ENCODE peak calls at places on chromosomes 4 and X, in seven cellular contexts. Y is iris pigment epithelial cell, K is mucosa of gallbladder, W is NCI-H187, J is progenitor cell of endocrine pancreas, T is gastrocnemius medialis, E is amygdala. V is an unnamed sample.

GRCh38 chr4:149409186-149410056 is 406.2 kb downstream of the IQCM start:
- DNase-seq in T (no peak), W (no peak), Y (peak; percentile 53), K (no peak), E (no peak), J (no peak), V (no peak)

GRCh38 chrX:17621566-17622270 is 115.6 kb upstream of the SCML1 start:
- DNase-seq in J (no peak), T (no peak), W (no peak), Y (no peak), K (no peak), E (no peak), V (no peak)

GRCh38 chr4:1207603-1208265 is 35.4 kb upstream of the SPON2 start:
- DNase-seq in T (no peak), J (no peak), Y (peak; percentile 76), E (no peak), K (peak; percentile 65), W (no peak), V (no peak)

GRCh38 chrX:7115557-7115956 is 32.0 kb upstream of the STS start:
- DNase-seq in T (no peak), E (no peak), K (no peak), W (no peak), J (no peak), Y (no peak), V (no peak)

GRCh38 chr4:22897520-22898108 is 204.9 kb downstream of the GBA3 start:
- DNase-seq in T (no peak), Y (peak; percentile 16), E (no peak), K (no peak), W (no peak), J (peak; percentile 31), V (no peak)

GRCh38 chr4:133320576-133321170 is 171.6 kb downstream of the PCDH10 start:
- DNase-seq in E (no peak), K (no peak), Y (peak; percentile 40), J (no peak), W (no peak), T (no peak), V (no peak)

GRCh38 chrX:68461541-68461940 is 28.2 kb upstream of the OPHN1 start:
- DNase-seq in W (no peak), J (no peak), Y (no peak), K (no peak), T (no peak), E (no peak), V (no peak)

GRCh38 chrX:44246826-44247225 is 96.6 kb downstream of the EFHC2 start:
- DNase-seq in T (no peak), Y (no peak), E (no peak), W (no peak), K (no peak), J (no peak), V (no peak)

GRCh38 chrX:120677017-120677652 is 47.3 kb upstream of the C1GALT1C1 start:
- DNase-seq in Y (peak; percentile 44), T (no peak), E (no peak), K (no peak), W (no peak), J (no peak), V (no peak)

GRCh38 chr4:7787681-7788141 is 151.9 kb downstream of the AFAP1 start:
- DNase-seq in T (no peak), K (no peak), J (no peak), Y (no peak), W (no peak), E (no peak), V (no peak)

GRCh38 chr4:30103455-30103854 is 616.7 kb upstream of the PCDH7 start:
- DNase-seq in W (no peak), E (no peak), K (no peak), Y (peak; percentile 39), T (no peak), J (no peak), V (no peak)

GRCh38 chr4:141473952-141474351 is 162.4 kb upstream of the IL15 start:
- DNase-seq in T (no peak), K (no peak), W (no peak), J (no peak), Y (peak; percentile 43), E (no peak), V (no peak)

V was measured in right atrium auricular region.